ENCODE peak calls at places on chromosomes 13 and 19, in eight cellular contexts. H is kidney epithelial cell, F is colonic mucosa, S is heart left ventricle, T is kidney, G is pancreas, Y is mucosa of descending colon, I is upper lobe of right lung. C is an unnamed sample.

GRCh38 chr19:6613711-6614110 is 22.8 kb upstream of the CD70 start:
- DNase-seq in H (no peak), F (no peak), S (no peak), T (no peak), G (no peak), Y (no peak), I (no peak), C (peak)

GRCh38 chr13:93552596-93552995 is 326.0 kb downstream of the GPC6 start:
- DNase-seq in H (no peak), F (no peak), S (no peak), T (no peak), G (no peak), Y (no peak), I (no peak), C (no peak)

GRCh38 chr13:45807520-45808099 is 43.9 kb downstream of the SIAH3 start:
- DNase-seq in H (peak), F (no peak), S (no peak), T (no peak), G (no peak), Y (no peak), I (no peak), C (peak)

GRCh38 chr13:74026753-74027152 is 107.5 kb downstream of the KLF12 start:
- DNase-seq in H (peak), F (peak), S (no peak), T (peak), G (no peak), Y (peak), I (no peak), C (peak)

GRCh38 chr19:38924383-38924782 is 6.2 kb downstream of the SARS2 start:
- DNase-seq in H (no peak), F (no peak), S (no peak), T (no peak), G (no peak), Y (no peak), I (no peak), C (no peak)

GRCh38 chr13:39329182-39329639 is 273.8 kb downstream of the LHFPL6 start:
- DNase-seq in H (no peak), F (no peak), S (no peak), T (no peak), G (no peak), Y (no peak), I (no peak), C (no peak)

GRCh38 chr13:111639196-111639705 is 318.8 kb downstream of the TEX29 start:
- DNase-seq in H (no peak), F (no peak), S (no peak), T (no peak), G (no peak), Y (no peak), I (no peak), C (no peak)

GRCh38 chr13:44307255-44307654 is 66.4 kb upstream of the SERP2 start:
- DNase-seq in H (no peak), F (no peak), S (no peak), T (no peak), G (no peak), Y (no peak), I (no peak), C (no peak)

GRCh38 chr13:75908137-75908536 is 272.0 kb downstream of the LMO7 start:
- DNase-seq in H (no peak), F (peak), S (peak), T (no peak), G (no peak), Y (no peak), I (no peak), C (peak)

GRCh38 chr19:47315125-47315821 is 5.6 kb downstream of the C5AR1 start:
- DNase-seq in H (peak), F (peak), S (no peak), T (no peak), G (no peak), Y (no peak), I (peak), C (peak)

GRCh38 chr13:46569471-46569870 is 16.5 kb downstream of the LRCH1 start:
- DNase-seq in H (no peak), F (no peak), S (no peak), T (no peak), G (no peak), Y (no peak), I (no peak), C (no peak)

GRCh38 chr13:99022953-99023352 is 45.1 kb upstream of the DOCK9 start:
- DNase-seq in H (no peak), F (no peak), S (no peak), T (no peak), G (no peak), Y (no peak), I (no peak), C (no peak)

GRCh38 chr13:42553098-42554046 is 20.6 kb upstream of the TNFSF11 start:
- DNase-seq in H (peak), F (peak), S (no peak), T (no peak), G (no peak), Y (no peak), I (no peak), C (peak)

GRCh38 chr19:2610637-2611482 is 91.6 kb downstream of the GNG7 start:
- DNase-seq in H (peak), F (peak), S (peak), T (peak), G (peak), Y (peak), I (peak), C (peak)

GRCh38 chr13:49667773-49668172 is 23.5 kb downstream of the EBPL start:
- DNase-seq in H (no peak), F (no peak), S (no peak), T (no peak), G (no peak), Y (no peak), I (no peak), C (no peak)

GRCh38 chr19:57233207-57233606 is 2.4 kb downstream of the AURKC start:
- DNase-seq in H (no peak), F (no peak), S (no peak), T (no peak), G (no peak), Y (no peak), I (no peak), C (no peak)

GRCh38 chr19:11145147-11145924 is 10.2 kb downstream of the SPC24 start:
- DNase-seq in H (no peak), F (no peak), S (no peak), T (no peak), G (no peak), Y (no peak), I (no peak), C (no peak)

GRCh38 chr19:47507031-47507430 is 7.8 kb downstream of the NAPA start:
- DNase-seq in H (no peak), F (no peak), S (no peak), T (no peak), G (peak), Y (no peak), I (no peak), C (no peak)

GRCh38 chr13:108220042-108220441 is 1.9 kb downstream of the ABHD13 start:
- DNase-seq in H (no peak), F (peak), S (no peak), T (no peak), G (no peak), Y (no peak), I (no peak), C (no peak)

GRCh38 chr13:27446986-27447583 is 3.3 kb downstream of the MTIF3 start:
- DNase-seq in H (no peak), F (no peak), S (no peak), T (no peak), G (no peak), Y (no peak), I (no peak), C (no peak)

GRCh38 chr19:53518716-53519115 is 19.2 kb upstream of the ZNF331 start:
- DNase-seq in H (no peak), F (no peak), S (no peak), T (no peak), G (no peak), Y (no peak), I (no peak), C (no peak)

GRCh38 chr19:12937243-12938053 is 961 bp upstream of the CALR start:
- DNase-seq in H (no peak), F (peak), S (no peak), T (peak), G (no peak), Y (no peak), I (peak), C (no peak)

GRCh38 chr13:20017365-20017711 is 58.8 kb downstream of the ZMYM2 start:
- DNase-seq in H (no peak), F (no peak), S (no peak), T (no peak), G (no peak), Y (no peak), I (no peak), C (no peak)

GRCh38 chr13:60165391-60166099 is 1.8 kb upstream of the DIAPH3 start:
- DNase-seq in H (no peak), F (no peak), S (no peak), T (no peak), G (no peak), Y (no peak), I (no peak), C (no peak)

GRCh38 chr13:113951246-113951999 is 22.5 kb downstream of the C13orf46 start:
- DNase-seq in H (no peak), F (peak), S (peak), T (peak), G (peak), Y (peak), I (peak), C (no peak)
- TF ChIP-seq CTCF in H (peak), F (peak), S (peak), T (peak), G (peak), Y (peak), I (peak), C (peak)

GRCh38 chr19:43534305-43534612 is 1.3 kb downstream of the ZNF575 start:
- DNase-seq in H (no peak), F (no peak), S (no peak), T (no peak), G (no peak), Y (no peak), I (no peak), C (no peak)
- H3K4me3 ChIP-seq in H (peak), F (peak), S (no peak), T (peak), G (peak), Y (peak), I (peak), C (peak)

GRCh38 chr13:51731759-51732158 is 72.2 kb downstream of the DHRS12 start:
- DNase-seq in H (no peak), F (no peak), S (no peak), T (no peak), G (no peak), Y (no peak), I (no peak), C (peak)
- TF ChIP-seq CTCF in H (no peak), F (no peak), S (peak), T (peak), G (no peak), Y (no peak), I (peak), C (peak)

GRCh38 chr19:42303101-42303464 is 659 bp upstream of the PAFAH1B3 start:
- DNase-seq in H (no peak), F (no peak), S (no peak), T (no peak), G (no peak), Y (no peak), I (no peak), C (no peak)
- H3K4me3 ChIP-seq in H (no peak), F (no peak), S (no peak), T (peak), G (no peak), Y (no peak), I (peak), C (peak)

GRCh38 chr19:50025022-50025793 is at the start of gene VRK3:
- DNase-seq in H (peak), F (peak), S (peak), T (peak), G (peak), Y (peak), I (peak), C (peak)
- TF ChIP-seq CTCF in H (no peak), F (no peak), S (peak), T (no peak), G (no peak), Y (no peak), I (peak), C (no peak)